ENCODE peak calls at places on chromosomes 16 and 17, in nine cellular contexts. L is SK-N-MC, A is Caco-2, U is GM23338, S is thoracic aorta, X is tibial artery, V is IMR-90, B is GM12864, Y is fibroblast of mammary gland. Z is an unnamed sample.

GRCh38 chr16:85037050-85037410 is 9.4 kb downstream of the KIAA0513 start:
- DNase-seq in L (no peak), A (no peak), U (no peak), S (no peak), X (no peak), V (peak; percentile 97), B (no peak), Y (peak; percentile 97), Z (peak; percentile 54)

GRCh38 chr16:85959686-85960085 is 60.7 kb downstream of the IRF8 start:
- DNase-seq in L (no peak), A (no peak), U (no peak), S (no peak), X (no peak), V (no peak), B (no peak), Y (no peak), Z (no peak)

GRCh38 chr17:14304222-14304844 is 3.5 kb downstream of the HS3ST3B1 start:
- DNase-seq in L (no peak), A (no peak), U (no peak), S (no peak), X (no peak), V (no peak), B (no peak), Y (no peak), Z (no peak)

GRCh38 chr17:45135978-45136791 is 698 bp downstream of the ACBD4 start:
- DNase-seq in L (no peak), A (no peak), U (no peak), S (no peak), X (no peak), V (no peak), B (no peak), Y (no peak), Z (no peak)

GRCh38 chr16:15752717-15753488 is 102.9 kb downstream of the NDE1 start:
- DNase-seq in L (no peak), A (no peak), U (no peak), S (no peak), X (no peak), V (no peak), B (no peak), Y (no peak), Z (no peak)

GRCh38 chr17:72219136-72219823 is 98.5 kb downstream of the SOX9 start:
- DNase-seq in L (no peak), A (no peak), U (peak; percentile 82), S (no peak), X (no peak), V (no peak), B (no peak), Y (no peak), Z (no peak)

GRCh38 chr17:42760652-42761581 is at the start of gene RAMP2:
- DNase-seq in L (no peak), A (peak; percentile 49), U (peak; percentile 73), S (no peak), X (no peak), V (no peak), B (no peak), Y (no peak), Z (no peak)

GRCh38 chr17:43822566-43823190 is 10.3 kb downstream of the MPP3 start:
- DNase-seq in L (no peak), A (no peak), U (no peak), S (no peak), X (no peak), V (peak; percentile 31), B (no peak), Y (no peak), Z (peak; percentile 63)

DNA sequence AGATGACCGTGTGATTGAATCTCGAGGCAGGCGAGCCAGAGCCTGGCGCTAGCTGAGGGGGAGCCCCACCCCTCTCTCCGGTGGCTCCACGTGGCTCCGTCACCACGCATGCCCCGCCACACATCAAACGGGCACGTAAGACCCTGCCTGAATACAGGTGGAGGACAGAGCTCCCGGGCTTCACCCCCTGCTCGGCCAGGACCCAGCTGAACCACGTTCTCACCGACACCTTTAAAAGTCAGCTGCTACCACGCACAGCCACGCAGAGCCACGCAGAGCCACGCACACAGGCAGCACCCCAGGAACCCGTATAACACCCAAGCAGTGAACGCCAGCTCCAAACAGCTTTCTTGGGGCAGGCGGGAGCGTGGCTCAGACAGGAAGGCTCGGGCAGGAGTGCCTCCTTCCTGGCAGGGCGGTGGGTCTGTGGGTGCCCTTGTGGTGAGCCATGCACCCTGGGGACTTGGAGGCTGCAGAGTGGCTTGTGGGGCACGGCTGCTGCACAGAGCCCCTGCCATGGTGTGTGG is 4.4 kb downstream of the TMEM204 start:
- DNase-seq in L (no peak), A (no peak), U (no peak), S (no peak), X (no peak), V (no peak), B (no peak), Y (no peak), Z (no peak)
- H3K4me3 ChIP-seq in L (no peak overlapping the region), A (no peak overlapping the region), U (no peak overlapping the region), S (no peak overlapping the region), X (peak overlapping the region; percentile 73), V (no peak overlapping the region), B (no peak overlapping the region), Y (no peak overlapping the region), Z (no peak overlapping the region)

GRCh38 chr16:27387724-27388123 is 14.2 kb upstream of the IL21R start:
- DNase-seq in L (no peak), A (no peak), U (no peak), S (no peak), X (no peak), V (no peak), B (no peak), Y (no peak), Z (peak; percentile 30)
- H3K4me3 ChIP-seq in L (no peak overlapping the region), A (no peak overlapping the region), U (no peak overlapping the region), S (no peak overlapping the region), X (no peak overlapping the region), V (no peak overlapping the region), B (no peak overlapping the region), Y (no peak overlapping the region), Z (no peak overlapping the region)

DNA sequence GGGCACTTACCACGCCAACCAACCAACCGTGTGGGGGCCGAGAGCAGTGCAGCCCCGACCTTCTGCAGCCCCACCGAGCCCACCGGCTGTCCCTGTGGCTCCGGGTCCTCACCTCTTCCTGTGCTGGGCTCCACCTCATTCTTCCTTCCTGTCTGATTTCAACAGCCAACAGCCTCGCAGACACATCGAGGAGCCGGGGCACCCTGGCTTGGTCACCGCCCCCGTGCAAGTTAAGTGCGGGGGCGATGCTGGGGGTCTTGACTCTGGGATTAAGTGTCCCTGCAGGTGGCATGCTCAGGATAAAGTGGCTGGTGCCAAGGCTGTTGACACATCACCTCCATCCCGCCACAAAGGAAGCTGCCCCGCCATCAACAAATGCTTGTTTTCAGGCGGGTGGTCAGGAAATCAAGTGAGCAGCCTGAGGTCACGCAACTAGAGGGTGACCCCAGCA is at the start of gene NLRC3:
- DNase-seq in L (no peak), A (no peak), U (no peak), S (no peak), X (no peak), V (no peak), B (no peak), Y (no peak), Z (no peak)
- H3K4me3 ChIP-seq in L (no peak within 1 kb of the TSS), A (no peak within 1 kb of the TSS), U (no peak within 1 kb of the TSS), S (peak within 1 kb of the TSS; percentile 18), X (no peak within 1 kb of the TSS), V (no peak within 1 kb of the TSS), B (peak within 1 kb of the TSS; percentile 76), Y (no peak within 1 kb of the TSS), Z (no peak within 1 kb of the TSS)

DNA sequence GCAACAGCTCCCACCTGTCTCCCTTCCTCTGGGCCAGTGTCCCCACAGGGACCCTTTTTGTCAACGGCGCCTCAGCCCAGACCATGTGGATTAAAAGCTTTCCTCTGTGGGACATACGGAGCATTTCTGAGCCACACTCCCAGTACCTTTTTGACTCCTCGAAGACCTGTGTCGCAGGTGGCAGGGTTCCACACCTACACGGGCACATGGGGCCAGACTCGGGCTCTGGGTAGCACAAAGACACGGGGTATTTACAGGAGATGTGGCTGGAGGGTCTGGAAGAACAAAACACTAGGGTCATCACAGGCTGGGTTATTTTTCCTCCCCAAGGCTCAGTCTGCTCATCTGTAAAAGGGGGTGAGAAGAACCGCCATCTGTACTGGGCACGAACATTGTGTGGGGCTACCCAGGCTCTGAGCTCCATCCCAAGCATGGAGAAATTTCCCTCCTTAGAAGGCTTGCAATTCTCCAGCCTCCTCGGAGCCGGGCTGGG is 32.5 kb upstream of the SNN start:
- DNase-seq in L (no peak), A (no peak), U (no peak), S (no peak), X (no peak), V (no peak), B (no peak), Y (no peak), Z (no peak)
- H3K4me3 ChIP-seq in L (no peak overlapping the region), A (peak overlapping the region; percentile 39), U (peak overlapping the region; percentile 18), S (no peak overlapping the region), X (no peak overlapping the region), V (no peak overlapping the region), B (no peak overlapping the region), Y (no peak overlapping the region), Z (no peak overlapping the region)

GRCh38 chr16:47054306-47054705 is 80.8 kb upstream of the DNAJA2 start:
- DNase-seq in L (no peak), A (no peak), U (no peak), S (no peak), X (no peak), V (no peak), B (no peak), Y (no peak), Z (no peak)
- H3K4me3 ChIP-seq in L (no peak overlapping the region), A (no peak overlapping the region), U (no peak overlapping the region), S (no peak overlapping the region), X (no peak overlapping the region), V (no peak overlapping the region), B (no peak overlapping the region), Y (no peak overlapping the region), Z (no peak overlapping the region)

DNA sequence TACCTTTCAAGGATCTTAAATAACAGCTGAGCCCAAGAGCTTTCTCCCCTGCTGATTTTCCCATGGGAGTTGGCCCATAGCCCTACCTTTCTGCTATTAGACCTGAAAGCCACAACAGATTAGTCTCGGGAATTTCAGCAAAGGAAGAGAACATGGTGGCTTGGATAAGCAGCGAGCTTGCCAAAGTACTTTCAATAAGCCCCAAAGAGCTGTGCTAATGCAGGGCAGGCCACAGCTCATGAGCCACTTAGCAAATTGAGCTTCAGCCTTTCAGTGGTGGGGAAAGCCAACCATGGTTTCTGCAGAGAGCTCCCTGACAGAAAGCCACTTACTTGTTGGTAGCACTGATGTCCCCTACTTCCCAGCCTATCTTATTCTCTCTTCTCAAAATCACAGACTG is 217.8 kb upstream of the IRX5 start:
- DNase-seq in L (no peak), A (no peak), U (no peak), S (no peak), X (no peak), V (no peak), B (no peak), Y (no peak), Z (no peak)
- H3K4me3 ChIP-seq in L (no peak overlapping the region), A (no peak overlapping the region), U (no peak overlapping the region), S (no peak overlapping the region), X (no peak overlapping the region), V (no peak overlapping the region), B (no peak overlapping the region), Y (no peak overlapping the region), Z (no peak overlapping the region)

GRCh38 chr17:74280093-74280513 is 6.1 kb downstream of the DNAI2 start:
- DNase-seq in L (no peak), A (no peak), U (no peak), S (no peak), X (no peak), V (no peak), B (peak; percentile 30), Y (no peak), Z (no peak)
- H3K4me3 ChIP-seq in L (no peak overlapping the region), A (no peak overlapping the region), U (no peak overlapping the region), S (no peak overlapping the region), X (no peak overlapping the region), V (no peak overlapping the region), B (no peak overlapping the region), Y (no peak overlapping the region), Z (no peak overlapping the region)